ENCODE peak calls at places on chromosomes 3 and 15, in four cellular contexts. V, O, E and J are unnamed samples.

GRCh38 chr15:90642464-90643300 is 74.5 kb upstream of the BLM start:
- DNase-seq in E (no peak), V (no peak), O (no peak), J (peak; percentile 23)

GRCh38 chr3:52529376-52530333 is 4.0 kb downstream of the NT5DC2 start:
- DNase-seq in V (no peak), E (no peak), O (no peak), J (no peak)

GRCh38 chr15:50065264-50065663 is 53.8 kb downstream of the ATP8B4 start:
- DNase-seq in O (no peak), V (no peak), E (no peak), J (no peak)

GRCh38 chr3:158683216-158683975 is 10.9 kb upstream of the LXN start:
- DNase-seq in E (no peak), V (no peak), O (no peak), J (no peak)

GRCh38 chr3:188627652-188628051 is 473.7 kb downstream of the LPP start:
- DNase-seq in V (no peak), E (no peak), O (no peak), J (no peak)

GRCh38 chr3:56593455-56594158 is 36.6 kb downstream of the CCDC66 start:
- DNase-seq in O (peak; percentile 72), E (no peak), V (no peak), J (no peak)

GRCh38 chr3:63333815-63334214 is 55.7 kb downstream of the SYNPR start:
- DNase-seq in O (no peak), E (no peak), V (no peak), J (no peak)

GRCh38 chr15:95019907-95020306 is 788.5 kb downstream of the MCTP2 start:
- DNase-seq in V (no peak), E (no peak), O (no peak), J (no peak)

GRCh38 chr3:42653560-42654330 is at the start of gene ZBTB47:
- DNase-seq in V (peak; percentile 38), O (no peak), E (no peak), J (no peak)

GRCh38 chr15:34663101-34663500 is 79.7 kb upstream of the GOLGA8B start:
- DNase-seq in O (no peak), V (no peak), E (no peak), J (no peak)

GRCh38 chr15:31396881-31397560 is 70.4 kb downstream of the KLF13 start:
- DNase-seq in O (no peak), V (peak; percentile 98), E (peak; percentile 60), J (no peak)

GRCh38 chr3:78900426-78900825 is 867.4 kb downstream of the ROBO1 start:
- DNase-seq in O (no peak), E (no peak), V (no peak), J (no peak)

GRCh38 chr3:134797080-134797801 is 2.2 kb downstream of the EPHB1 start:
- DNase-seq in V (peak; percentile 50), E (no peak), O (no peak), J (no peak)

GRCh38 chr3:134798681-134799311 is 3.7 kb downstream of the EPHB1 start:
- DNase-seq in E (no peak), V (no peak), O (no peak), J (no peak)

GRCh38 chr3:134796313-134797079 is 1.4 kb downstream of the EPHB1 start:
- DNase-seq in V (peak; percentile 47), O (no peak), E (peak; percentile 53), J (no peak)

GRCh38 chr3:134799393-134799792 is 4.3 kb downstream of the EPHB1 start:
- DNase-seq in E (no peak), V (no peak), O (no peak), J (no peak)

DNA sequence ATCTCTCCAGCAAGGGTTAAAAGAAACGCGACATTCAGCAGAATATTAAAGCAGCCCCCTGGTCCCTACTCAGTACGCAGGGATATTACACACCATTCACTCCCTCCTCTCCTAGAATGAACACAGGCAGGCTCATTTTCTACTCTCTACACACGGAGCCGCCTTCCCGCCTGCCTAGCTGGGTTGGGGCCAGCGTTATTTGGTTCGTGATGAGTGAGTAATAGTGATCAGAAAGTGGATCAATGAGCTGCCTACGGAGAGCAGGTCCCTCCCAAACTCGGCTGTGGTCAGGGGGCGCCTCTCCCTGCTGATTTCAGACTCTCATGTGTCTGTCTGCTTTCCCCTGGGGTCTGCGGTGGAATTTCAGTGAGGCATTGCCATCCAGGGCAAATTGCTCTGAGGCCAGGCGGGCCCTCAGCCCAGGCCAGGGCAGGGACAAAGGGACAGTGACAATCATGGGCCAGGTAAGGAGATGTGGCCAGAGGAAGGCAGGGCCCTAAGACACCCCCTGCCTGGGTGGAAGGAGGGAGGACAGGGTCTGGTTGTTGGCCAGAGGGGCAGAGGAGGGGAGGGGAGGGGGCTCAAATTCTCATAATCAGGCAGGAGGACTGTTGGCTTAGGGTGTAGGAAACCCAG is 2.9 kb downstream of the EPHB1 start:
- DNase-seq in O (no peak), E (no peak), V (no peak), J (no peak)
- H3K4me2 ChIP-seq in O (no peak overlapping the region), E (no peak overlapping the region), V (peak overlapping the region; percentile 69), J (no peak overlapping the region)

GRCh38 chr3:151901282-151901945 is 28.0 kb downstream of the SUCNR1 start:
- DNase-seq in O (no peak), V (no peak), E (no peak), J (no peak)
- H2AFZ ChIP-seq in O (no peak overlapping the region), V (no peak overlapping the region), E (no peak overlapping the region), J (peak overlapping the region; percentile 63)

DNA sequence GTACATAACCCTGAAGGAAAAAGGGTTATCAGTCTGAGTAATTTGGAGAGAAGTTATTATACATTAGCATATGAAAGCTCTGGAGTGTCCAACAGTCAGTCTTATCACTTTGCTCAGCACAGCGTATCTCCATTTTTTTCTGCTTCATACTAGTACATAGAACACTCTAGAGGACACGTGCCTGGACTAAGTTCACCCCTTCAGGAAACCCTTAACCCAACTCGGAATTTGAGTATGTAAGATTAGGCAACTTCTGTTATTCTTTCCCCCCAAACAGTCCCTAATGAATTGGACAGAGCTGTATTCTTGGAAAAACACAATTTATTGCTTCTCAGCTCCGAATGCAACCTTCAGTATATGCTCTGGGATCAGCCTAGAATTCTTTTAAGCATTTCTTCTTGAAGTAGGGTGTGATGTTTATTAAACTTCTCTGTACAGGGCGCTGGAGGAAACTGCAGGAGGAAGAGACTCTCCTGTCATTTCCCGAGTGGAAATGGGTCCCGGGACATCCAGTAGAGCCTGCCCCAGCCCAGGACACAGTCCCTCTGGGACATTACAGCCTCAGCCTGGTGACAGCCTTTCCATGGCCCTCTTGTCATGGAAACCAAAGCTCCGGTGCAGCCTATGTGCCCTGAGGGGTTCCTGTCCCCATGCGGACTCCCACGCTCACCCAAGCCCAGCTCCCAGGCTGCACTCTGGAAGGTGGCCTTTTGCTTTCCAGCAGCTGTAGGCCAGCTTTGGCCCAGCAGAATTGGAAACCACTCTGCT is 37.3 kb upstream of the CMTM8 start:
- DNase-seq in V (no peak), O (no peak), E (no peak), J (no peak)
- H3K4me2 ChIP-seq in V (no peak overlapping the region), O (no peak overlapping the region), E (no peak overlapping the region), J (no peak overlapping the region)

GRCh38 chr3:135788978-135789377 is 176.6 kb upstream of the PPP2R3A start:
- DNase-seq in V (no peak), O (no peak), E (no peak), J (no peak)

GRCh38 chr3:135779590-135780235 is 185.8 kb upstream of the PPP2R3A start:
- DNase-seq in V (no peak), E (no peak), O (no peak), J (no peak)

GRCh38 chr3:135781026-135781815 is 184.3 kb upstream of the PPP2R3A start:
- DNase-seq in E (no peak), V (no peak), O (no peak), J (no peak)

GRCh38 chr3:135779024-135779423 is 186.5 kb upstream of the PPP2R3A start:
- DNase-seq in V (no peak), E (no peak), O (no peak), J (no peak)

GRCh38 chr3:135784557-135784956 is 181.0 kb upstream of the PPP2R3A start:
- DNase-seq in O (no peak), V (no peak), E (no peak), J (no peak)
- H2AFZ ChIP-seq in O (no peak overlapping the region), V (no peak overlapping the region), E (no peak overlapping the region), J (no peak overlapping the region)

GRCh38 chr3:168081171-168081771 is 14.5 kb downstream of the GOLIM4 start:
- DNase-seq in O (no peak), E (no peak), V (no peak), J (no peak)
- H3K4me2 ChIP-seq in O (no peak overlapping the region), E (no peak overlapping the region), V (no peak overlapping the region), J (no peak overlapping the region)

GRCh38 chr3:40845916-40846315 is 321.2 kb downstream of the ZNF621 start:
- DNase-seq in E (no peak), V (no peak), O (no peak), J (no peak)

GRCh38 chr3:40845447-40845846 is 320.7 kb downstream of the ZNF621 start:
- DNase-seq in E (no peak), O (no peak), V (no peak), J (no peak)

GRCh38 chr3:40848411-40848810 is 323.7 kb downstream of the ZNF621 start:
- DNase-seq in O (no peak), E (no peak), V (no peak), J (no peak)

GRCh38 chr3:40846466-40846865 is 321.7 kb downstream of the ZNF621 start:
- DNase-seq in O (no peak), V (no peak), E (no peak), J (no peak)

GRCh38 chr3:40847571-40847992 is 322.8 kb downstream of the ZNF621 start:
- DNase-seq in O (no peak), E (peak; percentile 56), V (peak; percentile 86), J (no peak)
- H2AFZ ChIP-seq in O (no peak overlapping the region), E (no peak overlapping the region), V (no peak overlapping the region), J (no peak overlapping the region)

DNA sequence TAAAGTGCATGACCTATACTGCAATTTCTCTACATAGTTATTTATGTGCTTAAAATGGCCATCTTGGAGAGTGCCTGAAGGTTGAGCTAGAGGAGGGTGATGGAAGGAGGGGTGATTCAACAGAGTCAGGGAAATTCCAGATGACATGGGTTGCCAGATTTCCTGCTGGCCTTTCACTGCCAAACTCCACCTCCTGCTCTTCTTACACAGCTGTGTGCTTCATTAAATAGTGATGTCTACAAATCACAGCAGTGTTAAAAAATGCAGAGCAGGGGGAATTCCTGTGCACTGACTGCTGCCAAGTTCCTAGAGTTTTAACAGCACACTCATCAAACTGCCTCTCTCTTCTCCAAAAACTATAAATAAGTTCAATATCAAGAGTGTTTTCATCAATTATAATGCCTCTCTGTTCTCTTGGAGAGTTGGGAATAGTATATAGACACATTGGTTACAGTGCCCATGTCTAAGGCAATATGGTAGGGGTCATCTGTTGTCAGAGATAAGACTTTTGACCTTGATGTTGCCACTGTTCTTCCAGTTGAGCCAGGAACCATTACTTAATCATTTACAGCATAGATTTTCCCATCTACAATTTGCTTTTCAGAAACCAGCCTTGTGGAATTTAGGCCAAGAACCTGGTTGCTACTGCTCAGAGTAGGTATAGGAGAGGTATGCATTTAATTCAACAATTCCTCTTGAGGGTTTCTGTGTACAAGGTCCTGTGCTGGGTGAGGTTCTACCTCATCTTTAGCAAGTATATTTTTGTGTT is 79.6 kb downstream of the TP63 start:
- DNase-seq in O (no peak), E (no peak), V (peak; percentile 32), J (no peak)
- H3K4me2 ChIP-seq in O (no peak overlapping the region), E (no peak overlapping the region), V (no peak overlapping the region), J (no peak overlapping the region)